ENCODE peak calls at places on chromosomes 4 and X, in five cellular contexts. H is SK-MEL-5, N is NCI-H187, G is neural crest cell, T is epithelial cell of prostate. J is an unnamed sample.
A peak's percentile ranks its signal among the peaks of the same experiment; 100 is the strongest.

GRCh38 chrX:151396827-151397740 is at the start of gene VMA21:
- DNase-seq in H (peak; percentile 76), N (peak; percentile 81), G (peak; percentile 56), T (peak; percentile 14), J (peak; percentile 61)

GRCh38 chrX:44244008-44244407 is 99.5 kb downstream of the EFHC2 start:
- DNase-seq in H (peak; percentile 39), N (no peak), G (no peak), T (no peak), J (no peak)

GRCh38 chrX:69121321-69122000 is 43.8 kb downstream of the PJA1 start:
- DNase-seq in H (no peak), N (no peak), G (no peak), T (no peak), J (no peak)

GRCh38 chr4:184193556-184194525 is 23.8 kb downstream of the ENPP6 start:
- DNase-seq in H (no peak), N (no peak), G (no peak), T (no peak), J (no peak)

GRCh38 chr4:109798866-109799265 is 2.9 kb downstream of the CFI start:
- DNase-seq in H (no peak), N (no peak), G (no peak), T (no peak), J (no peak)

GRCh38 chr4:24321637-24322036 is 262.7 kb downstream of the DHX15 start:
- DNase-seq in H (no peak), N (no peak), G (no peak), T (no peak), J (no peak)

GRCh38 chr4:5019274-5019673 is at the start of gene CYTL1:
- DNase-seq in H (no peak), N (no peak), G (peak; percentile 23), T (no peak), J (peak; percentile 45)

GRCh38 chrX:78024349-78025108 is 55.1 kb upstream of the PGAM4 start:
- DNase-seq in H (peak; percentile 68), N (no peak), G (no peak), T (no peak), J (peak; percentile 16)

GRCh38 chr4:185638548-185639301 is 103.4 kb upstream of the PDLIM3 start:
- DNase-seq in H (no peak), N (no peak), G (no peak), T (no peak), J (peak; percentile 39)

GRCh38 chrX:255923-256331 is 25.3 kb upstream of the PLCXD1 start:
- DNase-seq in H (no peak), N (no peak), G (no peak), T (no peak), J (no peak)

GRCh38 chrX:129530410-129530809 is 7.1 kb upstream of the SMARCA1 start:
- DNase-seq in H (no peak), N (no peak), G (no peak), T (no peak), J (no peak)

GRCh38 chrX:145393702-145394235 is 146.5 kb downstream of the SPANXN1 start:
- DNase-seq in H (peak; percentile 45), N (no peak), G (no peak), T (no peak), J (no peak)

GRCh38 chr4:134544303-134544761 is 342.7 kb upstream of the PABPC4L start:
- DNase-seq in H (no peak), N (no peak), G (no peak), T (peak; percentile 0), J (no peak)

GRCh38 chr4:87848622-87849351 is 16.0 kb downstream of the MEPE start:
- DNase-seq in H (peak; percentile 58), N (no peak), G (peak; percentile 39), T (no peak), J (peak; percentile 42)

GRCh38 chr4:188270273-188271069 is 131.2 kb downstream of the TRIML1 start:
- DNase-seq in H (no peak), N (no peak), G (no peak), T (no peak), J (no peak)

GRCh38 chr4:116531870-116532269 is 553.5 kb downstream of the TRAM1L1 start:
- DNase-seq in H (no peak), N (no peak), G (no peak), T (no peak), J (no peak)

GRCh38 chr4:33283818-33284217 is 2563.6 kb downstream of the PCDH7 start:
- DNase-seq in H (no peak), N (no peak), G (no peak), T (no peak), J (no peak)

J was measured in WTC11.